ENCODE peak calls at places on chromosomes 12 and 14, in five cellular contexts. K is activated CD4-positive, alpha-beta T cell treated with anti-CD3 and anti-CD28 coated beads for 36 hours; W is NCI-H2081; J is stimulated activated CD8-positive, alpha-beta memory T cell treated with anti-CD3 and anti-CD28 coated beads, Interleukin-7, amount 100 ng/mL, for 24 hours; F is C1 segment of cervical spinal cord. E is an unnamed sample.

GRCh38 chr12:108511633-108512540 is 3.2 kb upstream of the FICD start:
- DNase-seq in F (peak), W (peak), K (peak), J (peak), E (peak)

GRCh38 chr12:92007787-92008186 is 137.9 kb downstream of the BTG1 start:
- DNase-seq in J (no peak), F (no peak), K (no peak), W (no peak), E (no peak)

GRCh38 chr12:57765003-57765697 is 1.7 kb downstream of the CYP27B1 start:
- DNase-seq in F (no peak), W (peak), J (no peak), K (peak), E (no peak)

GRCh38 chr12:114274131-114274530 is 131.8 kb downstream of the TBX5 start:
- DNase-seq in F (no peak), J (no peak), W (no peak), K (no peak), E (no peak)

GRCh38 chr12:8644345-8645248 is 18.0 kb downstream of the MFAP5 start:
- DNase-seq in W (no peak), F (no peak), K (peak), J (peak), E (no peak)

GRCh38 chr14:58078068-58078467 is 73.9 kb downstream of the ARMH4 start:
- DNase-seq in W (no peak), F (no peak), K (no peak), J (no peak), E (no peak)

GRCh38 chr14:77092676-77093075 is 5.4 kb upstream of the CIPC start:
- DNase-seq in F (no peak), W (no peak), J (no peak), K (no peak), E (no peak)

GRCh38 chr12:107242189-107242588 is 148.8 kb upstream of the CRY1 start:
- DNase-seq in K (no peak), F (no peak), W (no peak), J (no peak), E (no peak)

GRCh38 chr14:89251066-89251465 is 166.0 kb downstream of the FOXN3 start:
- DNase-seq in K (no peak), W (no peak), J (no peak), F (no peak), E (no peak)

GRCh38 chr14:96844857-96845570 is 47.8 kb downstream of the VRK1 start:
- DNase-seq in F (no peak), K (no peak), W (no peak), J (no peak), E (no peak)

GRCh38 chr12:76859621-76860020 is 19.2 kb downstream of the CSRP2 start:
- DNase-seq in J (no peak), W (no peak), F (no peak), K (no peak), E (no peak)

GRCh38 chr14:94821705-94822104 is 51.8 kb upstream of the GSC start:
- DNase-seq in F (no peak), K (no peak), J (no peak), W (no peak), E (no peak)

GRCh38 chr12:120055231-120055630 is 61.3 kb downstream of the RAB35 start:
- DNase-seq in J (no peak), W (no peak), K (no peak), F (no peak), E (no peak)

E was measured in lung.